ENCODE peak calls at places on chromosomes 6 and 20, in eight cellular contexts. F is pancreas; T is HCT116; B is suprapubic skin; X is CD4-positive, CD25-positive, alpha-beta regulatory T cell; R is hepatocyte; H is mammary epithelial cell; K is aorta. M is an unnamed sample. For H3K4me1, the result is how much of the 10 kb centered on the place peaks cover.

GRCh38 chr6:836276-836853 is 143.4 kb upstream of the EXOC2 start:
- DNase-seq in T (no peak), H (peak), B (no peak), X (no peak), K (no peak), F (no peak), R (no peak), M (peak)

GRCh38 chr20:15475483-15475882 is 1097.8 kb downstream of the KIF16B start:
- DNase-seq in H (peak), B (no peak), T (no peak), K (no peak), X (no peak), R (no peak), F (no peak), M (peak)

GRCh38 chr6:29729774-29730328 is 6.6 kb downstream of the HLA-F start:
- DNase-seq in H (no peak), T (no peak), F (no peak), X (no peak), K (no peak), R (no peak), B (no peak), M (no peak)

GRCh38 chr6:135883045-135883444 is 31.5 kb downstream of the PDE7B start:
- DNase-seq in X (no peak), H (no peak), T (no peak), R (no peak), B (no peak), F (no peak), K (no peak), M (no peak)

GRCh38 chr6:34152042-34152524 is 6.2 kb upstream of the GRM4 start:
- DNase-seq in K (peak), F (no peak), B (peak), T (no peak), H (no peak), X (no peak), R (no peak), M (no peak)

GRCh38 chr20:4925842-4926530 is 75.3 kb downstream of the SLC23A2 start:
- DNase-seq in R (no peak), T (no peak), X (no peak), B (no peak), K (peak), H (peak), F (peak), M (peak)

GRCh38 chr20:57006411-57007170 is 259.9 kb downstream of the BMP7 start:
- DNase-seq in H (peak), B (no peak), R (no peak), X (no peak), T (no peak), K (no peak), F (no peak), M (no peak)

GRCh38 chr6:139855741-139856206 is 481.3 kb upstream of the CITED2 start:
- DNase-seq in B (no peak), T (no peak), X (no peak), H (no peak), K (no peak), F (no peak), R (no peak), M (no peak)

GRCh38 chr6:14945461-14946210 is 300.2 kb upstream of the JARID2 start:
- DNase-seq in K (no peak), B (no peak), F (no peak), R (no peak), T (no peak), X (no peak), H (no peak), M (no peak)

GRCh38 chr6:75183099-75183541 is 22.7 kb downstream of the COL12A1 start:
- DNase-seq in X (no peak), R (peak), H (no peak), B (no peak), K (no peak), F (no peak), T (no peak), M (no peak)

GRCh38 chr20:20743511-20744169 is 31.2 kb upstream of the RALGAPA2 start:
- DNase-seq in H (no peak), K (peak), X (no peak), T (no peak), R (peak), F (peak), B (peak), M (peak)

GRCh38 chr6:137342607-137343186 is 123.5 kb upstream of the IFNGR1 start:
- DNase-seq in H (no peak), B (no peak), T (no peak), X (peak), F (no peak), K (no peak), R (no peak), M (peak)

GRCh38 chr6:151317206-151317994 is 74.0 kb downstream of the ZBTB2 start:
- DNase-seq in H (peak), X (no peak), T (no peak), R (peak), F (no peak), B (no peak), K (no peak), M (no peak)

GRCh38 chr6:81241717-81242116 is 510.8 kb downstream of the TENT5A start:
- DNase-seq in F (no peak), X (no peak), T (peak), H (peak), B (no peak), R (peak), K (no peak), M (peak)

GRCh38 chr20:58698741-58699141 is 6.1 kb downstream of the NPEPL1 start:
- DNase-seq in B (peak), K (peak), X (no peak), R (no peak), H (no peak), F (no peak), T (no peak), M (no peak)

GRCh38 chr6:170024940-170025339 is 265.9 kb downstream of the DLL1 start:
- DNase-seq in R (peak), F (no peak), B (peak), X (no peak), K (no peak), T (no peak), H (peak), M (peak)

GRCh38 chr6:32073613-32074012 is 35.4 kb downstream of the CYP21A2 start:
- DNase-seq in T (no peak), R (no peak), F (no peak), H (no peak), B (no peak), K (no peak), X (no peak), M (no peak)

GRCh38 chr20:44582321-44583025 is at the start of gene PKIG:
- DNase-seq in X (no peak), R (peak), B (no peak), F (no peak), T (no peak), H (peak), K (no peak), M (no peak)

GRCh38 chr20:24462461-24463010 is 6.9 kb upstream of the SYNDIG1 start:
- DNase-seq in B (no peak), F (no peak), K (no peak), X (no peak), R (no peak), H (no peak), T (no peak), M (no peak)

GRCh38 chr6:33198853-33199436 is 1.5 kb downstream of the RXRB start:
- DNase-seq in F (no peak), K (no peak), R (no peak), X (no peak), T (no peak), B (no peak), H (no peak), M (no peak)

GRCh38 chr6:161498359-161498758 is 224.5 kb upstream of the AGPAT4 start:
- DNase-seq in H (peak), T (peak), F (peak), K (no peak), B (no peak), R (peak), X (no peak), M (peak)

GRCh38 chr20:47768016-47768953 is 17.0 kb downstream of the SULF2 start:
- DNase-seq in B (no peak), H (no peak), K (no peak), T (no peak), R (no peak), F (peak), X (no peak), M (peak)

GRCh38 chr6:144756469-144756868 is 471.3 kb downstream of the UTRN start:
- DNase-seq in B (no peak), K (no peak), T (no peak), R (no peak), F (no peak), X (no peak), H (no peak), M (peak)

GRCh38 chr6:166684866-166685265 is 57.8 kb upstream of the RPS6KA2 start:
- DNase-seq in F (no peak), H (no peak), T (no peak), R (no peak), K (no peak), B (no peak), X (no peak), M (no peak)

GRCh38 chr6:121647905-121648304 is 212.5 kb downstream of the GJA1 start:
- DNase-seq in T (no peak), B (no peak), K (no peak), R (no peak), X (no peak), F (no peak), H (peak), M (no peak)

GRCh38 chr20:63366658-63367360 is 5.7 kb upstream of the CHRNA4 start:
- DNase-seq in H (no peak), X (no peak), B (no peak), T (no peak), K (no peak), R (no peak), F (no peak), M (no peak)

GRCh38 chr20:47694021-47694818 is 91.1 kb downstream of the SULF2 start:
- DNase-seq in B (no peak), K (no peak), T (no peak), R (no peak), H (no peak), X (no peak), F (no peak), M (no peak)

GRCh38 chr6:108576724-108577123 is 16.0 kb downstream of the FOXO3 start:
- DNase-seq in R (no peak), B (no peak), T (no peak), K (no peak), X (no peak), H (no peak), F (no peak), M (no peak)

GRCh38 chr6:25866011-25866410 is 8.0 kb downstream of the SLC17A3 start:
- DNase-seq in X (peak), T (no peak), H (no peak), F (no peak), K (no peak), B (no peak), R (no peak), M (peak)

GRCh38 chr20:36183155-36183944 is 28.8 kb downstream of the EPB41L1 start:
- DNase-seq in X (no peak), T (no peak), B (no peak), K (no peak), F (no peak), H (no peak), R (peak), M (peak)

GRCh38 chr20:41616228-41616627 is 1.9 kb downstream of the CHD6 start:
- DNase-seq in F (no peak), X (no peak), H (no peak), T (no peak), B (no peak), R (no peak), K (no peak), M (no peak)

GRCh38 chr6:27007020-27007419 is 240.5 kb upstream of the PRSS16 start:
- DNase-seq in F (no peak), H (no peak), B (no peak), X (no peak), K (no peak), T (no peak), R (no peak), M (no peak)

GRCh38 chr6:160057080-160057479 is 64.5 kb upstream of the SLC22A1 start:
- DNase-seq in R (no peak), B (no peak), K (no peak), F (no peak), T (no peak), X (no peak), H (no peak), M (peak)
- H3K27ac ChIP-seq in R (no peak), B (no peak), K (no peak), F (no peak), T (no peak), X (no peak), H (no peak), M (no peak)

GRCh38 chr6:11767458-11767857 is 11.1 kb downstream of the ADTRP start:
- DNase-seq in K (no peak), F (no peak), R (no peak), H (no peak), B (no peak), T (no peak), X (no peak), M (no peak)
- H3K4me1 ChIP-seq in K (under half), F (under half), R (under half), H (half or more), B (half or more), T (half or more), X (under half), M (under half)

GRCh38 chr20:1267161-1267560 is 1.1 kb downstream of the SNPH start:
- DNase-seq in T (no peak), R (no peak), F (no peak), X (no peak), K (no peak), H (no peak), B (no peak), M (no peak)
- H3K27ac ChIP-seq in T (no peak), R (no peak), F (no peak), X (peak), K (no peak), H (no peak), B (no peak), M (no peak)

GRCh38 chr6:87926072-87926471 is 121.6 kb upstream of the SPACA1 start:
- DNase-seq in K (no peak), R (no peak), X (no peak), T (no peak), F (no peak), B (no peak), H (no peak), M (no peak)

GRCh38 chr6:87926687-87927086 is 121.0 kb upstream of the SPACA1 start:
- DNase-seq in K (no peak), T (no peak), B (no peak), F (no peak), H (no peak), X (no peak), R (no peak), M (no peak)

GRCh38 chr6:87923389-87924050 is 124.1 kb upstream of the SPACA1 start:
- DNase-seq in R (no peak), B (no peak), T (no peak), X (no peak), F (no peak), H (no peak), K (no peak), M (no peak)

GRCh38 chr6:87922947-87923330 is 124.7 kb upstream of the SPACA1 start:
- DNase-seq in T (no peak), F (no peak), H (no peak), X (peak), R (no peak), B (no peak), K (no peak), M (no peak)

DNA sequence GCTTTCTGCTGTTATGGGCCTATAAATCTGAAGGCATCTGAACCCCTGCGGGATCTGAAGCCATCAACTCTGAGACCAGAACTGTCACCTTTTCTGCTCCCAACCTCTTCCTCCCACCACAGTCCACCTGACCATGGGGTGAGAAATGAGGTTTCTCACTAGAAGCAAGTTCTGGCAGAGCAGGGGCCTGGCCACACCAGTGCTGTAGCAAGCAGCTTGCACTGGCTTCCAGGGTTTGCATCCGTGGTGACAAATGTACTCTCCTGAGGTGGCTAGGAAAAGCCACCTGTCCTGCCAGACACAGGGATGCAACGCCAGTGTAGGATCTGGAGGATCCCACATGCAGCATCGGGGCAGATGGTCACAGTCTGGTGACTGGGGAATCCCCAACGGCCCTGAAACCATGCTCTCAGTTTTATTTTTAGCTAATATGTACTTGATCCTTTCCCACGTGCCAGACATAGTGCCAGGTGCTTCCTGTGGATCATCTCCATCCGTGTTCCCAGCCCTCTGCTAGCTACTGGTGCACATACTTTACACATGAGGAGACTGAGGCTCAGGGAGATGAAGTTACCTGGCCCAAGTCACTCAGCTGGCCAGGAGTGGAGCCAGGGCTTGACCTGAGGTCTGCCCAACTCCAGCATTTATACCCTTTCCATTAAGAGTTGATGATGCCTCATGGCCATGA is 122.1 kb upstream of the SPACA1 start:
- DNase-seq in B (no peak), R (no peak), T (no peak), X (no peak), H (no peak), F (no peak), K (no peak), M (no peak)
- H3K4me1 ChIP-seq in B (under half), R (under half), T (under half), X (under half), H (under half), F (under half), K (under half), M (under half)

GRCh38 chr20:33373735-33374605 is 27.3 kb downstream of the CDK5RAP1 start:
- DNase-seq in F (peak), H (peak), K (no peak), T (no peak), X (no peak), B (no peak), R (peak), M (peak)

GRCh38 chr20:33370296-33370695 is 31.0 kb downstream of the CDK5RAP1 start:
- DNase-seq in H (no peak), X (peak), F (no peak), R (no peak), K (no peak), B (no peak), T (no peak), M (peak)

GRCh38 chr20:33377366-33377765 is 24.0 kb downstream of the CDK5RAP1 start:
- DNase-seq in T (no peak), R (no peak), F (no peak), X (peak), K (no peak), H (no peak), B (no peak), M (no peak)

DNA sequence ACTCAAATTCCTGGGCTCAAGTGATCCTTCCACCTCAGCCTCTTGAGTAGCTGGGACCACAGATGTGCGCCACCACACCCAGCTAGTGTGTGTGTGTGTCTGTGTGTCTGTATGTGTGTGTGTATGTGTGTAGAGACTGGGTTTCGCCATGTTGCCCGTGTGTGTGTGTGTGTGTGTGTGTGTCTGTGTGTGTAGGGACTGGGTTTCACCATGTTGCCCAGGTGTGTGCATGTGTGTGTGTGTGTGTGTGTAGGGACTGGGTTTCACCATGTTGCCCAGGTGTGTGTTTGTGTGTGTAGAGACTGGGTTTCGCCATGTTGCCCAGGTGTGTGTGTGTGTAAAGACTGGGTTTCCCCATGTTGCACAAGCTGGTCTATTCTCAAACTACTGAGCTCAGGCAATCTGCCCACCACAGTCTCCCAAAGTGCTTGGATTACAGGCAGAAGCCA is 28.3 kb downstream of the CDK5RAP1 start:
- DNase-seq in F (no peak), B (no peak), T (no peak), H (peak), R (no peak), K (no peak), X (no peak), M (no peak)
- H3K27ac ChIP-seq in F (no peak), B (no peak), T (no peak), H (peak), R (peak), K (no peak), X (no peak), M (no peak)

DNA sequence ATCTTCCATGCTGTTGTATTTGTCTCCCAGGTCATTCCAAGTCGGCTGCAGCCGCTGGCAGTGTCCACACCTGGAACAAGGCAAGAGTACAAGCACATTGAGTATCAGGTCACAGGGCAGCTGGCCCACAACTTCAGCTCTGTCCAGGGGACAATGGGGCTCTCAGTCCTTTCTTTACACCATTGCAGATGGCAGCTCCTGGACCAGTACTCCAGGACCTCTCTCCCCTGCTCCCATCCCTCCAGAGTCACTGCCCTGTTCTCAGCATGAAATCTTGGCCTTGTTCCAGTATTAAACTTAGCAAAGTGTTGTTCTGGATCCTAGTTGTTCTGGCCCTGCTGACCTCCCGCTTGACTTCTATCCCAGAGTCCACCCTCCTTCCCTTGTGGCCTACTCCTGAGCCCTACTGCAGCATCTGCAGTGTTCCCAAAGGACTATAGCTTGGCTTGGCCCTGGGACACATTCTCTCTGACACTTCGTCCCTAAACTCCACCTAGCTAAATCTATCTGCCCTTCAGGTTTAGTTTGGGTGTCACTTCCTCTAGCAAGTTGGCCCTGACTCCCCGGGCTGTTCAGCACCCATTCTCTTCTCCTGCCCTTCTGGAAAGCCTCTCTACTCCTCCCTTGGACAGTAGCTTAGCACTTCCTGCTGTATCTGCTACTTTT is 5.8 kb downstream of the TXNDC5 start:
- DNase-seq in K (no peak), X (no peak), B (no peak), R (no peak), T (no peak), F (no peak), H (no peak), M (no peak)
- H3K4me1 ChIP-seq in K (under half), X (under half), B (under half), R (under half), T (under half), F (under half), H (under half), M (under half)

DNA sequence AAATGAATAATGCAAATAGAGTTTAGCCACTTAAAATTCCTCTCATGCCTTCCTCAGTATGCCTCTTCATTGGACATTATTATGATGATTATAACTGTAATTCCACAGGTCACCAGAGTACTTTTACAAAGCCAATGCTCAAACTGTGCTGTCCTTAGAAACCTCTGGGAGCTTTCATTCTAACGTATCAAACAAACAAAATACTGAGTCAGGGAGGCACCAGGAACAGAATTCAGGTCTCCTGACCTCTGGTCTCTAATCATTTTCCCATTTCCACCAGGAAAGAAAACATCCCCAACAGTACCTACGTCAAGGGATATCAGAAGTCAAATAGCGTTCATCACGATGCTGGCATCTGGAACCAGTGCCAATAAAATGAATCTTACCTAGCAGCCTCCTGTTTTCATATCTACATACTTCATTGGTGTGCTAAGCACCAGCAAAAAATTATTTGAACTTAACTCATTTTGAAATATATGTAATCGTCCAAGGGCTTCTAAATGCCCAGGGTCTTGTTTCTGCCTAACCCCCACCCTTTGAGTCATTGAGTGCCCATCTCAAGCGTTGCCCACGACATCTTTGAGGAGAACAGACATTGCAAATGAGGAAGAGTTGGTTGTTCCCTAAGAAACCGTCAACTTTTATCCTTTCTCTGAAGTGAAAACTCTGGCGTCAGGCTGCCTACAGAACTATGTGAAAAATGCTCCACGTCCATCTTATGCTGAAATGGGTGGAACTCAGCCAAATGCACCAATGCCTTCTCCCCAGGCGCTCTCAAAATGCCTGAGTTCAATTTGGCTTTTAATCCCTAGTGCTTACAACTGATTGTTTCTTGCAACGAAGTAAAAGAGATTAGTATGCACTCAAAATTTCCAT is 37.8 kb downstream of the NEDD9 start:
- DNase-seq in H (no peak), T (no peak), X (no peak), R (peak), F (no peak), K (no peak), B (no peak), M (no peak)
- H3K27ac ChIP-seq in H (no peak), T (no peak), X (no peak), R (peak), F (peak), K (peak), B (peak), M (peak)

M was measured in small intestine.